ENCODE peak calls at places on chromosomes 4 and X, in four cellular contexts. V, X, W and I are unnamed samples.
A peak's percentile ranks its signal among the peaks of the same experiment; 100 is the strongest.

GRCh38 chr4:1249731-1250526 is 999 bp upstream of the CTBP1 start:
- DNase-seq in V (no peak), X (peak; percentile 29), W (peak; percentile 13), I (peak; percentile 40)

GRCh38 chr4:26476545-26476944 is 13.7 kb downstream of the CCKAR start:
- DNase-seq in V (no peak), X (no peak), W (no peak), I (no peak)

GRCh38 chrX:1466971-1467561 is 14.4 kb upstream of the ASMTL start:
- DNase-seq in V (no peak), X (no peak), W (no peak), I (no peak)

GRCh38 chrX:10423716-10424115 is 196.7 kb downstream of the MID1 start:
- DNase-seq in V (no peak), X (no peak), W (no peak), I (no peak)

GRCh38 chrX:32571579-32571978 is 639.8 kb downstream of the DMD start:
- DNase-seq in V (no peak), X (no peak), W (no peak), I (no peak)

GRCh38 chr4:4327652-4328121 is 37.6 kb downstream of the ZBTB49 start:
- DNase-seq in V (no peak), X (peak; percentile 10), W (peak; percentile 78), I (peak; percentile 62)

GRCh38 chr4:185837415-185838103 is 25.6 kb upstream of the SORBS2 start:
- DNase-seq in V (no peak), X (no peak), W (no peak), I (no peak)

GRCh38 chr4:142353149-142353738 is 492.9 kb downstream of the INPP4B start:
- DNase-seq in V (no peak), X (no peak), W (no peak), I (peak; percentile 27)

GRCh38 chrX:123959281-123960063 is 2.0 kb upstream of the STAG2 start:
- DNase-seq in V (no peak), X (peak; percentile 26), W (peak; percentile 36), I (no peak)

GRCh38 chrX:7640392-7640791 is 202.6 kb upstream of the VCX start:
- DNase-seq in V (no peak), X (no peak), W (no peak), I (peak; percentile 3)

GRCh38 chr4:40909363-40909876 is 159.7 kb downstream of the NSUN7 start:
- DNase-seq in V (no peak), X (no peak), W (peak; percentile 73), I (no peak)

GRCh38 chrX:150649096-150649870 is 43.9 kb upstream of the MTMR1 start:
- DNase-seq in V (no peak), X (no peak), W (no peak), I (no peak)

GRCh38 chr4:87116230-87116629 is 104.2 kb downstream of the KLHL8 start:
- DNase-seq in V (no peak), X (no peak), W (no peak), I (no peak)

GRCh38 chr4:87117730-87118075 is 102.7 kb downstream of the KLHL8 start:
- DNase-seq in V (no peak), X (no peak), W (no peak), I (no peak)

GRCh38 chr4:87117051-87117729 is 103.2 kb downstream of the KLHL8 start:
- DNase-seq in V (no peak), X (no peak), W (no peak), I (peak; percentile 48)

GRCh38 chr4:87112063-87112462 is 108.4 kb downstream of the KLHL8 start:
- DNase-seq in V (no peak), X (no peak), W (no peak), I (no peak)

DNA sequence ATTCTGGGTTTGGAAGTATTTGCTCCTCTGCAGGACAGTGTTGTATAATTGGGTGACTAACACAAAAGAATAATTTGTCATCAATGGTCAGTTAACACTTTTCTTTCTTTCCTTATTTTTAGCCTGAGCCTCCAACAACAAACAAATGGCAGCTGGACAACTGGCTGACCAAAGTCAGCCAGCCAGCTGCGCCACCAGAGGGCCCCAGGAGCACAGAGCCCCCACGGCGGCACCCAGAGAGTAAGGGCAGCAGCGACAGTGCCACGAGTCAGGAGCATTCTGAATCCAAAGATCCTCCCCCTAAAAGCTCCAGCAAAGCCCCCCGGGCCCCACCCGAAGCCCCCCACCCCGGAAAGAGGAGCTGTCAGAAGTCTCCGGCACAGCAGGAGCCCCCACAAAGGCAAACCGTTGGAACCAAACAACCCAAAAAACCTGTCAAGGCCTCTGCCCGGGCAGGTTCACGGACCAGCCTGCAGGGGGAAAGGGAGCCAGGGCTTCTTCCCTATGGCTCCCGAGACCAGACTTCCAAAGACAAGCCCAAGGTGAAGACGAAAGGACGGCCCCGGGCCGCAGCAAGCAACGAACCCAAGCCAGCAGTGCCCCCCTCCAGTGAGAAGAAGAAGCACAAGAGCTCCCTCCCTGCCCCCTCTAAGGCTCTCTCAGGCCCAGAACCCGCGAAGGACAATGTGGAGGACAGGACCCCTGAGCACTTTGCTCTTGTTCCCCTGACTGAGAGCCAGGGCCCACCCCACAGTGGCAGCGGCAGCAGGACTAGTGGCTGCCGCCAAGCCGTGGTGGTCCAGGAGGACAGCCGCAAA is 106.0 kb downstream of the KLHL8 start:
- DNase-seq in V (no peak), X (no peak), W (no peak), I (no peak)
- TF ChIP-seq CTCF in V (no peak), X (peak; percentile 9), W (no peak), I (peak; percentile 19)

DNA sequence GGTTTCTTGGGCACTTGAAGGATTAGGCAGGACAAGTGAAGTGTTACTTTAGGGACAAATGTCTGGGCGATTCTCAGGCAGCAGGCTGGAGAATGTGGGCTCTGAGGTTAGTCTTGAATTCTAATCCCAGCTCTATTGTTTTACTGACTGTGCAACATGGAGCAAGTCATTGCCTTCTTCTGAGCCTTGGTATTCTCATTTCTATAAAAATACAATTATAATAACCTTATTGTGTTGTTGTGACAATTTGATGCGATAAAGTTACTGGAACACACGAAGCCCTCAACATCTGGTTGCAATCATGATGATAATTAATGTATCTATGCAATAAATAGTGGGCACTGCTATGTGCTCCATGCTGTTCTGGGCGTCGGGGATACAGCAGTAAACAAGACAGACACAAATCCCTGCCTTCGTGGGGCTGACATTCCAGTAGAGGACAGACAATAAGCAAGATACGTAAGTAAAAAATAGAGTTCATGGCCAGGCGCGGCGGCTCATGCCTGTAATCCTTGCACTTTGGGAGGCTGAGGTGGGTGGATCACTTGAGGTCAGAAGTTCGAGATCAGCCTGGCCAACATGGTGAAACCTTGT is 112.2 kb downstream of the SHROOM3 start:
- DNase-seq in V (no peak), X (no peak), W (no peak), I (no peak)
- TF ChIP-seq PBX3 in V (no peak), X (no peak), W (no peak), I (no peak)

GRCh38 chr4:5710962-5711478 is at the start of gene EVC:
- DNase-seq in V (no peak), X (peak; percentile 69), W (peak; percentile 90), I (peak; percentile 54)

GRCh38 chr4:5711479-5712184 is 631 bp downstream of the EVC start:
- DNase-seq in V (no peak), X (peak; percentile 25), W (no peak), I (peak; percentile 15)

GRCh38 chr4:5708171-5708828 is at the start of gene EVC2:
- DNase-seq in V (no peak), X (peak; percentile 13), W (peak; percentile 58), I (no peak)

GRCh38 chr4:5708829-5709680 is 696 bp upstream of the EVC2 start:
- DNase-seq in V (no peak), X (no peak), W (no peak), I (no peak)

GRCh38 chr4:5710065-5710961 is 688 bp upstream of the EVC start:
- DNase-seq in V (no peak), X (peak; percentile 44), W (peak; percentile 75), I (peak; percentile 20)
- TF ChIP-seq CTCF in V (no peak), X (no peak), W (peak; percentile 54), I (peak; percentile 23)

GRCh38 chrX:103776586-103776985 is at the start of gene PLP1:
- DNase-seq in V (no peak), X (no peak), W (no peak), I (no peak)

GRCh38 chrX:103773445-103773844 is 3.2 kb upstream of the PLP1 start:
- DNase-seq in V (no peak), X (no peak), W (no peak), I (no peak)

GRCh38 chrX:103779156-103779555 is 2.5 kb downstream of the PLP1 start:
- DNase-seq in V (no peak), X (no peak), W (peak; percentile 39), I (no peak)

DNA sequence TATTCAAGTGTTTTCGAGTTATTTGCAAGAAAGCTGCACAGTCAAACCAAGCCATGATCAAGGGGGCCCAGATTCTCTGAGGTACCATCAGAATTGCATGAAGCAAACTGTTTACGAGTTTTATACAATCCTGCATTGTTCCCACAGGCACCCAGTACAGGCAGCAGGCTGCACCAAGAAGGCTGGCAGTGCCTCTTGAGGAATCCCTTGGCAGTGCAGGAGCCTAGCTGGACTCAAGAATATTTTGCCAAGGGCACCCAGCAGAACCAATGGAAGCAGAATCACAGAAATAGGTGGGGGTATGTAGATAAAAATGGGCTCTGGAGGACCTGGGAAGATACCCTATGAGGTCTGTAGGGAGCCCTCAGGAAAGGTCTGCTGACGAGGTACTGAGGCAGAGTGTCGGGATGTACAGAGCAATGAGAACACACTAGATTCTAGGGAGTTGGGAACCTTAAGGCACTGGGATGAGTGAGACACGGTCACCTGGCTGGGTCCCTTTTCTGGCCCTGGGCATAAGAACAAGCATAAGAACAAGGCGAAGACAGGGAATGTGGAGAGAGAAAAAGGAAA is 2.5 kb upstream of the PLP1 start:
- DNase-seq in V (no peak), X (peak; percentile 12), W (peak; percentile 28), I (peak; percentile 1)
- TF ChIP-seq PBX3 in V (no peak), X (no peak), W (no peak), I (no peak)

GRCh38 chrX:38939067-38939466 is 137.8 kb downstream of the MID1IP1 start:
- DNase-seq in V (no peak), X (no peak), W (no peak), I (no peak)

GRCh38 chrX:38940547-38940946 is 139.3 kb downstream of the MID1IP1 start:
- DNase-seq in V (no peak), X (no peak), W (no peak), I (no peak)

GRCh38 chrX:38937926-38938325 is 136.7 kb downstream of the MID1IP1 start:
- DNase-seq in V (no peak), X (no peak), W (no peak), I (no peak)

GRCh38 chrX:38935561-38935960 is 134.3 kb downstream of the MID1IP1 start:
- DNase-seq in V (no peak), X (no peak), W (no peak), I (no peak)

DNA sequence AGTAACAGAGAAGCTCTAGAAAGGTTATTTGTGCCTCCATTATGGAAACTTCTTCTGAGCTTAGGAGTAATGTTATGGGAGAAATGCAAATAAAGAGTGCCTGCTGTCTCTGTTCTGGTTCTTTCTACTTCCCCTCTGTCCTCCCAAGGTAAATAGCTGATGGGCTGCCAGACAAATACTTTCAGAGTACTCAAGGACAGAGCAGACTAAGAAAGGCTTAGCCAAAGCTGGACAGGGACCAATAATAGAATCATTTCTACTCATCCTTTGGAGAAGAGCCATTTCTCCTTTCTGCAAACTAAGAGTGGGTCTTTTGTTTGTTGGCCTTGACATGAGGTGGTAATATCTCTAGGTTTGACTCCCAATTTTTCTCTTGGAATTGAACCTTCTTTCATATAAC is 136.1 kb downstream of the MID1IP1 start:
- DNase-seq in V (no peak), X (no peak), W (no peak), I (peak; percentile 0)
- TF ChIP-seq CTCF in V (no peak), X (no peak), W (no peak), I (no peak)